ENCODE peak calls at places on chromosomes 3 and 15, in nine cellular contexts. Z is vagina, J is left ventricle myocardium inferior, X is breast epithelium, U is stomach, M is testis, K is adrenal gland, T is heart right ventricle, C is GM23338. A is an unnamed sample. For H3K4me1, the result is how much of the 10 kb centered on the place peaks cover.

GRCh38 chr3:54433846-54434245 is 311.5 kb downstream of the CACNA2D3 start:
- DNase-seq in X (no peak), Z (no peak), U (no peak), J (no peak), T (no peak), M (no peak), C (peak), K (no peak), A (no peak)

GRCh38 chr3:194306771-194307640 is 44.1 kb downstream of the CPN2 start:
- DNase-seq in J (no peak), T (no peak), Z (no peak), M (no peak), K (no peak), X (no peak), U (no peak), C (no peak), A (no peak)

GRCh38 chr3:122105626-122106025 is 50.5 kb downstream of the CD86 start:
- DNase-seq in C (no peak), T (no peak), J (no peak), M (no peak), K (no peak), U (no peak), Z (no peak), X (peak), A (no peak)

GRCh38 chr3:181176610-181177009 is 187.1 kb upstream of the DNAJC19 start:
- DNase-seq in C (peak), Z (no peak), J (peak), X (peak), T (peak), M (peak), K (peak), U (peak), A (no peak)

GRCh38 chr3:51610708-51611107 is 60.3 kb upstream of the TEX264 start:
- DNase-seq in Z (no peak), U (no peak), T (no peak), M (no peak), K (no peak), X (no peak), C (no peak), J (no peak), A (no peak)

GRCh38 chr3:1227111-1227510 is 134.3 kb downstream of the CNTN6 start:
- DNase-seq in X (no peak), M (no peak), J (no peak), T (no peak), Z (no peak), U (no peak), K (no peak), C (no peak), A (no peak)

GRCh38 chr3:141093971-141094401 is 42.8 kb downstream of the SPSB4 start:
- DNase-seq in Z (no peak), J (peak), X (peak), U (peak), T (peak), M (peak), K (no peak), C (no peak), A (no peak)

GRCh38 chr3:71050133-71050520 is 533.4 kb downstream of the FOXP1 start:
- DNase-seq in Z (no peak), K (no peak), T (no peak), U (no peak), M (no peak), C (no peak), J (no peak), X (no peak), A (no peak)

GRCh38 chr3:126149256-126149902 is 31.0 kb downstream of the ALDH1L1 start:
- DNase-seq in C (no peak), K (no peak), J (no peak), U (no peak), T (peak), X (peak), Z (no peak), M (no peak), A (no peak)

GRCh38 chr3:77196146-77196545 is 156.2 kb downstream of the ROBO2 start:
- DNase-seq in M (no peak), K (no peak), X (no peak), Z (no peak), J (no peak), T (no peak), C (no peak), U (no peak), A (no peak)

GRCh38 chr3:34106879-34107278 is 308.4 kb downstream of the PDCD6IP start:
- DNase-seq in K (no peak), Z (no peak), M (peak), X (no peak), T (no peak), U (peak), C (peak), J (no peak), A (no peak)

GRCh38 chr15:96838088-96838487 is 507.6 kb downstream of the NR2F2 start:
- DNase-seq in Z (no peak), U (no peak), K (no peak), M (no peak), C (no peak), J (no peak), X (no peak), T (no peak), A (no peak)

GRCh38 chr15:69734699-69735098 is 282.1 kb downstream of the RPLP1 start:
- DNase-seq in U (no peak), T (no peak), J (no peak), X (no peak), Z (no peak), C (no peak), K (no peak), M (no peak), A (no peak)

GRCh38 chr15:34128898-34129297 is 27.0 kb downstream of the PGBD4 start:
- DNase-seq in X (no peak), C (no peak), K (no peak), J (no peak), M (no peak), Z (no peak), U (no peak), T (no peak), A (no peak)

GRCh38 chr15:76328106-76328696 is 8.4 kb upstream of the ISL2 start:
- DNase-seq in C (no peak), M (no peak), K (no peak), X (no peak), J (no peak), T (no peak), U (no peak), Z (no peak), A (no peak)

GRCh38 chr15:68994981-68995753 is 19.3 kb upstream of the NOX5 start:
- DNase-seq in K (no peak), M (no peak), C (no peak), X (no peak), U (no peak), T (no peak), J (no peak), Z (peak), A (no peak)

GRCh38 chr3:138434276-138434874 is at the start of gene ESYT3:
- DNase-seq in J (peak), T (peak), K (peak), U (peak), X (peak), M (peak), C (peak), Z (no peak), A (peak)

GRCh38 chr3:8650583-8651416 is 6.2 kb upstream of the SSUH2 start:
- DNase-seq in K (no peak), T (no peak), U (peak), Z (no peak), J (no peak), X (no peak), M (no peak), C (no peak), A (no peak)

GRCh38 chr3:140883428-140883827 is 58.2 kb upstream of the SLC25A36 start:
- DNase-seq in U (no peak), M (no peak), X (no peak), T (no peak), K (no peak), C (no peak), J (no peak), Z (no peak), A (no peak)

GRCh38 chr15:44726568-44727461 is 9.5 kb upstream of the TRIM69 start:
- DNase-seq in M (peak), T (peak), Z (no peak), U (peak), C (peak), J (no peak), X (peak), K (no peak), A (no peak)

GRCh38 chr15:23564798-23565394 is 578 bp upstream of the MKRN3 start:
- DNase-seq in U (no peak), J (no peak), K (no peak), C (no peak), Z (no peak), X (no peak), M (no peak), T (no peak), A (no peak)

GRCh38 chr3:195812366-195812765 is 637 bp upstream of the MUC4 start:
- DNase-seq in J (no peak), M (no peak), X (no peak), U (no peak), Z (no peak), K (no peak), T (no peak), C (no peak), A (no peak)

GRCh38 chr15:59377940-59378339 is 5.3 kb upstream of the MYO1E start:
- DNase-seq in J (no peak), M (no peak), K (no peak), Z (no peak), X (no peak), C (no peak), T (no peak), U (no peak), A (no peak)

GRCh38 chr3:188796122-188796631 is 375.6 kb upstream of the TPRG1 start:
- DNase-seq in J (no peak), C (no peak), T (peak), M (no peak), K (no peak), U (no peak), Z (no peak), X (no peak), A (peak)

GRCh38 chr3:10432931-10433330 is 72.5 kb downstream of the ATP2B2 start:
- DNase-seq in J (no peak), M (no peak), T (no peak), U (no peak), C (no peak), Z (no peak), X (no peak), K (no peak), A (no peak)

GRCh38 chr3:10435850-10436249 is 69.5 kb downstream of the ATP2B2 start:
- DNase-seq in M (no peak), T (no peak), Z (no peak), C (no peak), J (no peak), K (no peak), X (no peak), U (no peak), A (no peak)

GRCh38 chr3:10432156-10432845 is 73.1 kb downstream of the ATP2B2 start:
- DNase-seq in C (no peak), X (peak), K (peak), T (no peak), U (no peak), M (no peak), Z (no peak), J (no peak), A (no peak)

GRCh38 chr3:10434938-10435336 is 70.4 kb downstream of the ATP2B2 start:
- DNase-seq in C (no peak), Z (no peak), T (no peak), K (no peak), X (no peak), U (no peak), M (no peak), J (no peak), A (no peak)

DNA sequence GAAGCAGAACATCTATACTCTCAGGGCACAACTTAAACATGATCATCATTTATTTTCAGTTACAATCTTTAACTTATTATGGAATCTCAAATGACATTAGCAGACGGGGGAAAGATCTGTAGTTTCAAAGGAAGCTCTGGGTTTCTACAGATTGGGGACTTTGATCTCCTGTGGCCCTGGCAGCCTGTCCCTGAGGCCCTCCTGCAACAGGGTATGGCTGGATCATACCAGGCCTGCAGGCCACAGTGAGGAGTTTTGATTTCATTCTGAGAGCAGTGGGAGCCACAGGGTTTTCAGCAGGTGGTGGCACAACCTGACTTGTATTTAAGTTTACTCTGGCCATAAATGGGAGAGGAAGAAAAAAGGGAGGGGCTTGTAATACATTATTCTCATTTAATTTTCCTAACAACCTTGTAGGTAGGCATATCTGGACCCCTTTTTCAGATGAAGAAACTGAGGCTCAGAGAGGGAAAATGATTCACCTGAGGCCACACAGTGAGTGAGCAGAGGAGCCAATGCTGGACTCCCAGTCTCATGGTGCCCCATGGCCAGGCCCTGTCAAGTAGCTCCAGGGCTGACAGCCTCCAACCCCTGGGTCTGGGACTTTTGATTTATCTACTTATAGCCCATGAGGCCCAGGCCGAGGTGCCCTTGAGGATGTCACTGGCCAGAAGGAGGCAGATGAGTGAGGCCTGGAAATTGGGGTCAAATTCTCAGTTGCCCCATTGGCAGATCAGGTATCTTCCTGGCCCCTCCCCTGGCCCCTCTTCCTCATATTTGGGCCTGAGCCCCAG is 71.0 kb downstream of the ATP2B2 start:
- DNase-seq in X (no peak), T (no peak), C (no peak), J (no peak), K (no peak), U (no peak), M (no peak), Z (no peak), A (no peak)
- H3K4me1 ChIP-seq in X (under half), T (under half), C (under half), J (under half), K (under half), U (under half), M (under half), Z (under half), A (under half)

GRCh38 chr3:49806838-49807237 is 3.8 kb downstream of the INKA1 start:
- DNase-seq in M (no peak), K (no peak), T (no peak), J (no peak), U (no peak), C (no peak), Z (no peak), X (no peak), A (no peak)
- H3K27ac ChIP-seq in M (no peak), K (no peak), T (peak), J (peak), U (peak), C (peak), Z (peak), X (peak), A (peak)

GRCh38 chr3:57961828-57962447 is 46.3 kb upstream of the FLNB start:
- DNase-seq in T (no peak), M (no peak), U (no peak), J (no peak), X (no peak), Z (no peak), C (peak), K (no peak), A (no peak)
- TF ChIP-seq CTCF in T (no peak), M (no peak), U (no peak), J (no peak), X (no peak), Z (peak), C (peak), K (no peak), A (no peak)

DNA sequence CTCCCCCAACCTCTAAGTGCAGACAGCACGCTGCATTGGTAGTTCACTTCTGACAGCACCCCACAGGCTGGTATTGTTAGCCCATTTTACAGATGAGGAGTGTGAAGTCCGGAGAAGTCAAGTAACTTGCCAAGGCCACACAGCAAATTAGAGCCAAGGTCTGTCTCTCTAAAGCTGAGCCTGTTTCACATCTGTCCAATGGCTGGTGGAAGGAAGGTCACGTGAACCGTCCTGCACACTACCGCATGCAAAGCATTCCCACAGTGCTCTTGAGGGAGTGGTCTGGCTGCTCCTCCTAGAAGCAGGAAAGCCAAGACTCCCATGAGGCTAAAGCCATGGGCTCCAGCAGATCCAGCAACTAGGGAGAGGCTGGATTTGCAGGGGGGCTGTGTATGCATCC is 50.0 kb downstream of the MGLL start:
- DNase-seq in C (no peak), M (no peak), X (no peak), U (no peak), T (no peak), K (no peak), J (no peak), Z (no peak), A (no peak)
- H3K4me1 ChIP-seq in C (under half), M (under half), X (under half), U (under half), T (half or more), K (under half), J (half or more), Z (under half), A (under half)

DNA sequence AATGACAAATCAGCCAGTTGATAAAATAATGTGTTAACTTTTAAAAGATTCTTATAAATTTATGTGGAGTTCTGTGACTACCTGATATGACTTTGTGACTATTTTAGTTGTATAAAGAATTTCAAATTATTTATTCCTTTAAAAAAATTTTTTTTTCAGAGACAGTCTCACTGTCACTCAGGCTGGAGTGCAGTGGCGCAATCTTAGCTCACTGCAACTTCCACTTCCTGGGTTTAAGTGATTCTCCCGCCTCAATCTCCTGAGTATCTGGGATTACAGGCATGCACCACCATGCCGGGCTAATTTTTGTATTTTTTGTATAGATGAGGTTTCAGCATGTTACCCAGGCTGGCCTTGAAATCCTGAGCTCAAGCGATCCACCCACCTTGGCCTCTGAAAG is 48.5 kb downstream of the MBNL1 start:
- DNase-seq in T (no peak), C (no peak), K (no peak), Z (no peak), X (no peak), U (no peak), J (no peak), M (no peak), A (no peak)
- H3K27ac ChIP-seq in T (peak), C (no peak), K (no peak), Z (peak), X (peak), U (peak), J (peak), M (no peak), A (peak)

GRCh38 chr3:101819649-101820202 is 29.6 kb upstream of the NFKBIZ start:
- DNase-seq in Z (no peak), M (no peak), K (no peak), C (no peak), J (no peak), T (no peak), X (no peak), U (no peak), A (no peak)
- TF ChIP-seq CTCF in Z (no peak), M (no peak), K (no peak), C (no peak), J (no peak), T (no peak), X (no peak), U (no peak), A (no peak)

DNA sequence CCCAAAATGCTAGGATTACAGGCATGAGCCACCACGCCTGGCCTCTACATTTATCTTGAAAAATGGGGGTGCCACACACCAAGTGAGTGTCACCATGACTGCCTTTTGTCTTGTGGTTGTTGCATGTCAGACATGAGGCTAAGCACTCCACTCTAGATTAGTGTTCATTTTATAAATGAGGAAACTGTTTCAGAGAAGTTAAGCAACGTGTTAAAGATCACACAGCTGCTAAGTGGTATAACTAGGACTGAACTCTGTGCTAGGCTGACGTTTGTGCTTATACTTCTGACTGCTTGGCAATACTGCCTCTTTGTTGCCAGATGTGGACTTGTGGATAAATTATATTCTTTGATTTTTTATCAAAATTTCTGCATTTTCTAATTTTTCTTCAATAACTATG is 50.8 kb upstream of the SMAD6 start:
- DNase-seq in X (no peak), J (no peak), C (no peak), M (no peak), U (no peak), T (no peak), K (no peak), Z (no peak), A (no peak)
- H3K4me1 ChIP-seq in X (under half), J (half or more), C (under half), M (under half), U (under half), T (under half), K (under half), Z (under half), A (under half)

GRCh38 chr15:57354436-57355123 is 21.7 kb upstream of the CGNL1 start:
- DNase-seq in T (no peak), C (no peak), U (no peak), M (no peak), Z (no peak), K (no peak), X (no peak), J (no peak), A (no peak)

GRCh38 chr15:57356636-57357035 is 19.7 kb upstream of the CGNL1 start:
- DNase-seq in X (no peak), K (no peak), C (peak), Z (no peak), J (no peak), M (no peak), U (no peak), T (no peak), A (no peak)

GRCh38 chr15:57356178-57356577 is 20.1 kb upstream of the CGNL1 start:
- DNase-seq in U (no peak), X (no peak), C (no peak), Z (no peak), K (no peak), M (no peak), T (no peak), J (no peak), A (no peak)

GRCh38 chr15:57353317-57353804 is 22.9 kb upstream of the CGNL1 start:
- DNase-seq in M (no peak), Z (no peak), J (no peak), X (no peak), K (no peak), T (no peak), C (peak), U (no peak), A (no peak)

GRCh38 chr15:57355259-57355658 is 21.0 kb upstream of the CGNL1 start:
- DNase-seq in C (peak), T (no peak), Z (no peak), K (no peak), X (no peak), U (no peak), J (no peak), M (no peak), A (no peak)
- H3K27ac ChIP-seq in C (no peak), T (no peak), Z (no peak), K (no peak), X (no peak), U (no peak), J (no peak), M (no peak), A (no peak)